ENCODE peak calls at places on chromosomes 3 and 15, in nine cellular contexts. One of them, this sample, is unnamed.

GRCh38 chr15:65916664-65917406 is 47.5 kb downstream of the RAB11A start:
- DNase-seq in BE2C: peak; percentile 82
- DNase-seq in Panc1: peak; percentile 13
- DNase-seq in CD8-positive, alpha-beta T cell: no peak
- DNase-seq in CD4-positive, alpha-beta memory T cell: peak; percentile 3
- DNase-seq in fibroblast of mammary gland: peak; percentile 73
- DNase-seq in brain microvascular endothelial cell: peak; percentile 57
- DNase-seq in Caco-2: peak; percentile 66
- DNase-seq in transverse colon: peak; percentile 13
- DNase-seq in this sample: no peak

GRCh38 chr15:95365615-95366107 is 964.8 kb upstream of the NR2F2 start:
- DNase-seq in BE2C: no peak
- DNase-seq in Panc1: no peak
- DNase-seq in CD8-positive, alpha-beta T cell: no peak
- DNase-seq in CD4-positive, alpha-beta memory T cell: no peak
- DNase-seq in fibroblast of mammary gland: no peak
- DNase-seq in brain microvascular endothelial cell: peak; percentile 8
- DNase-seq in Caco-2: no peak
- DNase-seq in transverse colon: no peak
- DNase-seq in this sample: no peak

GRCh38 chr3:184378650-184379374 is 805 bp upstream of the THPO start:
- DNase-seq in BE2C: no peak
- DNase-seq in Panc1: no peak
- DNase-seq in CD8-positive, alpha-beta T cell: no peak
- DNase-seq in CD4-positive, alpha-beta memory T cell: no peak
- DNase-seq in fibroblast of mammary gland: no peak
- DNase-seq in brain microvascular endothelial cell: no peak
- DNase-seq in Caco-2: no peak
- DNase-seq in transverse colon: no peak
- DNase-seq in this sample: no peak

GRCh38 chr3:187640823-187641135 is 29.4 kb downstream of the SST start:
- DNase-seq in BE2C: no peak
- DNase-seq in Panc1: no peak
- DNase-seq in CD8-positive, alpha-beta T cell: no peak
- DNase-seq in CD4-positive, alpha-beta memory T cell: no peak
- DNase-seq in fibroblast of mammary gland: no peak
- DNase-seq in brain microvascular endothelial cell: no peak
- DNase-seq in Caco-2: no peak
- DNase-seq in transverse colon: no peak
- DNase-seq in this sample: no peak

GRCh38 chr3:25056-25455 is 171.5 kb upstream of the CHL1 start:
- DNase-seq in BE2C: no peak
- DNase-seq in Panc1: no peak
- DNase-seq in CD8-positive, alpha-beta T cell: no peak
- DNase-seq in CD4-positive, alpha-beta memory T cell: no peak
- DNase-seq in fibroblast of mammary gland: no peak
- DNase-seq in brain microvascular endothelial cell: no peak
- DNase-seq in Caco-2: no peak
- DNase-seq in transverse colon: no peak
- DNase-seq in this sample: no peak

GRCh38 chr3:120448707-120449650 is 1.8 kb downstream of the FSTL1 start:
- DNase-seq in BE2C: no peak
- DNase-seq in Panc1: no peak
- DNase-seq in CD8-positive, alpha-beta T cell: no peak
- DNase-seq in CD4-positive, alpha-beta memory T cell: no peak
- DNase-seq in fibroblast of mammary gland: peak; percentile 80
- DNase-seq in brain microvascular endothelial cell: peak; percentile 54
- DNase-seq in Caco-2: no peak
- DNase-seq in transverse colon: peak; percentile 13
- DNase-seq in this sample: no peak

GRCh38 chr3:100602506-100603444 is 6.6 kb upstream of the ADGRG7 start:
- DNase-seq in BE2C: no peak
- DNase-seq in Panc1: no peak
- DNase-seq in CD8-positive, alpha-beta T cell: no peak
- DNase-seq in CD4-positive, alpha-beta memory T cell: no peak
- DNase-seq in fibroblast of mammary gland: peak; percentile 15
- DNase-seq in brain microvascular endothelial cell: peak; percentile 43
- DNase-seq in Caco-2: peak; percentile 82
- DNase-seq in transverse colon: no peak
- DNase-seq in this sample: no peak

GRCh38 chr3:76352069-76352847 is 566.9 kb upstream of the ZNF717 start:
- DNase-seq in BE2C: no peak
- DNase-seq in Panc1: no peak
- DNase-seq in CD8-positive, alpha-beta T cell: no peak
- DNase-seq in CD4-positive, alpha-beta memory T cell: no peak
- DNase-seq in fibroblast of mammary gland: no peak
- DNase-seq in brain microvascular endothelial cell: no peak
- DNase-seq in Caco-2: no peak
- DNase-seq in transverse colon: no peak
- DNase-seq in this sample: no peak

GRCh38 chr15:91694829-91695205 is 158.7 kb upstream of the SLCO3A1 start:
- DNase-seq in BE2C: no peak
- DNase-seq in Panc1: no peak
- DNase-seq in CD8-positive, alpha-beta T cell: no peak
- DNase-seq in CD4-positive, alpha-beta memory T cell: no peak
- DNase-seq in fibroblast of mammary gland: peak; percentile 84
- DNase-seq in brain microvascular endothelial cell: no peak
- DNase-seq in Caco-2: no peak
- DNase-seq in transverse colon: peak; percentile 71
- DNase-seq in this sample: no peak
- H3K4me3 ChIP-seq in BE2C: no peak overlapping the region
- H3K4me3 ChIP-seq in Panc1: no peak overlapping the region
- H3K4me3 ChIP-seq in CD8-positive, alpha-beta T cell: no peak overlapping the region
- H3K4me3 ChIP-seq in CD4-positive, alpha-beta memory T cell: no peak overlapping the region
- H3K4me3 ChIP-seq in fibroblast of mammary gland: peak overlapping the region; percentile 34
- H3K4me3 ChIP-seq in brain microvascular endothelial cell: no peak overlapping the region
- H3K4me3 ChIP-seq in Caco-2: peak overlapping the region; percentile 12
- H3K4me3 ChIP-seq in transverse colon: peak overlapping the region; percentile 13
- H3K4me3 ChIP-seq in this sample: no peak overlapping the region

GRCh38 chr3:98743071-98743470 is 20.1 kb upstream of the ST3GAL6 start:
- DNase-seq in BE2C: no peak
- DNase-seq in Panc1: no peak
- DNase-seq in CD8-positive, alpha-beta T cell: no peak
- DNase-seq in CD4-positive, alpha-beta memory T cell: no peak
- DNase-seq in fibroblast of mammary gland: no peak
- DNase-seq in brain microvascular endothelial cell: no peak
- DNase-seq in Caco-2: no peak
- DNase-seq in transverse colon: no peak
- DNase-seq in this sample: no peak

GRCh38 chr3:98746882-98747281 is 16.3 kb upstream of the ST3GAL6 start:
- DNase-seq in BE2C: no peak
- DNase-seq in Panc1: no peak
- DNase-seq in CD8-positive, alpha-beta T cell: no peak
- DNase-seq in CD4-positive, alpha-beta memory T cell: no peak
- DNase-seq in fibroblast of mammary gland: no peak
- DNase-seq in brain microvascular endothelial cell: peak; percentile 22
- DNase-seq in Caco-2: no peak
- DNase-seq in transverse colon: no peak
- DNase-seq in this sample: no peak

GRCh38 chr3:98744283-98744682 is 18.9 kb upstream of the ST3GAL6 start:
- DNase-seq in BE2C: no peak
- DNase-seq in Panc1: no peak
- DNase-seq in CD8-positive, alpha-beta T cell: no peak
- DNase-seq in CD4-positive, alpha-beta memory T cell: no peak
- DNase-seq in fibroblast of mammary gland: no peak
- DNase-seq in brain microvascular endothelial cell: no peak
- DNase-seq in Caco-2: no peak
- DNase-seq in transverse colon: no peak
- DNase-seq in this sample: no peak

GRCh38 chr3:98745718-98746117 is 17.4 kb upstream of the ST3GAL6 start:
- DNase-seq in BE2C: no peak
- DNase-seq in Panc1: no peak
- DNase-seq in CD8-positive, alpha-beta T cell: no peak
- DNase-seq in CD4-positive, alpha-beta memory T cell: no peak
- DNase-seq in fibroblast of mammary gland: no peak
- DNase-seq in brain microvascular endothelial cell: no peak
- DNase-seq in Caco-2: no peak
- DNase-seq in transverse colon: no peak
- DNase-seq in this sample: no peak

DNA sequence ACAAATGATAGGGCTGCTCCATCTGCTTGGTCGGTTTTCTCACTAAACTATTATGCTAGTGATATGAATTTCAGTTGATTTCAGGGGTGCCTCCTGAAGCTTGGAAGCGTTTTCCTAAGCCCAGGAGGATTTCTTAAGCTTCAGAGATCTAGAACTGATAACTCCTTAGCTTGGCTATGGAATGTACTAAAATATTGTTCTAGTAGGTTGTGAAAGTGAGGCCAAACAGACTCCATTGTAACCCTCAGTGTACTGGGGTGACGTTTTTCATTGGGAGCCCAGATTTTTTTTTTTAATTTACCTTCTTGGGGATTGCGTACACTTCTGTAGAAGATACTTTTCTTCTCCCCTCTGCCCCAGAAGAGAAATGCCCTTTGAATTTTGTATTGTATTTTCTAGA is 17.0 kb upstream of the ST3GAL6 start:
- DNase-seq in BE2C: no peak
- DNase-seq in Panc1: no peak
- DNase-seq in CD8-positive, alpha-beta T cell: no peak
- DNase-seq in CD4-positive, alpha-beta memory T cell: no peak
- DNase-seq in fibroblast of mammary gland: no peak
- DNase-seq in brain microvascular endothelial cell: no peak
- DNase-seq in Caco-2: no peak
- DNase-seq in transverse colon: no peak
- DNase-seq in this sample: no peak
- H3K4me3 ChIP-seq in BE2C: no peak overlapping the region
- H3K4me3 ChIP-seq in Panc1: no peak overlapping the region
- H3K4me3 ChIP-seq in CD8-positive, alpha-beta T cell: no peak overlapping the region
- H3K4me3 ChIP-seq in CD4-positive, alpha-beta memory T cell: no peak overlapping the region
- H3K4me3 ChIP-seq in fibroblast of mammary gland: no peak overlapping the region
- H3K4me3 ChIP-seq in brain microvascular endothelial cell: no peak overlapping the region
- H3K4me3 ChIP-seq in Caco-2: no peak overlapping the region
- H3K4me3 ChIP-seq in transverse colon: no peak overlapping the region
- H3K4me3 ChIP-seq in this sample: no peak overlapping the region

GRCh38 chr15:33310481-33311311 is at the start of gene RYR3:
- DNase-seq in BE2C: peak; percentile 27
- DNase-seq in Panc1: no peak
- DNase-seq in CD8-positive, alpha-beta T cell: no peak
- DNase-seq in CD4-positive, alpha-beta memory T cell: no peak
- DNase-seq in fibroblast of mammary gland: peak; percentile 16
- DNase-seq in brain microvascular endothelial cell: peak; percentile 7
- DNase-seq in Caco-2: no peak
- DNase-seq in transverse colon: no peak
- DNase-seq in this sample: no peak

GRCh38 chr15:33314115-33314514 is 3.3 kb downstream of the RYR3 start:
- DNase-seq in BE2C: no peak
- DNase-seq in Panc1: no peak
- DNase-seq in CD8-positive, alpha-beta T cell: no peak
- DNase-seq in CD4-positive, alpha-beta memory T cell: no peak
- DNase-seq in fibroblast of mammary gland: no peak
- DNase-seq in brain microvascular endothelial cell: no peak
- DNase-seq in Caco-2: no peak
- DNase-seq in transverse colon: no peak
- DNase-seq in this sample: no peak

GRCh38 chr15:33313491-33313890 is 2.7 kb downstream of the RYR3 start:
- DNase-seq in BE2C: no peak
- DNase-seq in Panc1: no peak
- DNase-seq in CD8-positive, alpha-beta T cell: no peak
- DNase-seq in CD4-positive, alpha-beta memory T cell: no peak
- DNase-seq in fibroblast of mammary gland: no peak
- DNase-seq in brain microvascular endothelial cell: no peak
- DNase-seq in Caco-2: no peak
- DNase-seq in transverse colon: no peak
- DNase-seq in this sample: no peak

GRCh38 chr15:33311312-33311971 is 675 bp downstream of the RYR3 start:
- DNase-seq in BE2C: no peak
- DNase-seq in Panc1: no peak
- DNase-seq in CD8-positive, alpha-beta T cell: no peak
- DNase-seq in CD4-positive, alpha-beta memory T cell: no peak
- DNase-seq in fibroblast of mammary gland: no peak
- DNase-seq in brain microvascular endothelial cell: no peak
- DNase-seq in Caco-2: no peak
- DNase-seq in transverse colon: no peak
- DNase-seq in this sample: no peak

DNA sequence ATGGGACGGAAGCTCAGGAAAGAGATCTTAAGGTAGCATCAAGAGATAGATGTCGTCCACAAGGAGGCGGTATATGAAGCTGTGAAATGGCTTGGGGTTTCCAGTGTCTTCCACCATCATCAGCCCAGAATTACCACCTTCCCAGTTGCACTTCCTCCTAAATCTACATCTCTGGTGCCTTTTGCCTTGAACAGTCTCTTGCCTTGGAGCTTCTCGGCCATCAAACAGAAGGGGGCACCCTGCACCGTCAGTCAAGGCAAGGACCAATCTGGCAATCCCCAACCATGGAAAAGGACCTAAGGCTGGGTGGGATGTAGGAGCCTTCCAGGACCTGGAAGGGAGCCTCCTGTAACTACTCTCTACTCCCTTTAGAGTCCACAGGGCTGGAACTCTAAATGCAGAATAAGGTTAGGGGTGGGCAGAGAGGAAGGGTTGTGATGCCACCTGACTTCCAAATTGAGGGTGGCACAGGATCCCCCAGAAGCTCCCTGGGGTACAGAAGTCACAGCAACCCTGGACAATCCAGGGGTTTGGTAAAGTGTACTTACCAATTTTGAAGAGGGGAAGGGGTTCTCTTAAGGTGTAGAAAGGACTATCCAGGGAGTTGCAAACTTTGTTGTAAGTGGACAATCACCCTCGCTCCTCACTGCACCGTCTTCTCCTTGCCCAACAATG is 1.0 kb upstream of the RYR3 start:
- DNase-seq in BE2C: peak; percentile 42
- DNase-seq in Panc1: no peak
- DNase-seq in CD8-positive, alpha-beta T cell: no peak
- DNase-seq in CD4-positive, alpha-beta memory T cell: no peak
- DNase-seq in fibroblast of mammary gland: peak; percentile 25
- DNase-seq in brain microvascular endothelial cell: no peak
- DNase-seq in Caco-2: no peak
- DNase-seq in transverse colon: no peak
- DNase-seq in this sample: no peak
- H3K4me3 ChIP-seq in BE2C: no peak overlapping the region
- H3K4me3 ChIP-seq in Panc1: no peak overlapping the region
- H3K4me3 ChIP-seq in CD8-positive, alpha-beta T cell: no peak overlapping the region
- H3K4me3 ChIP-seq in CD4-positive, alpha-beta memory T cell: no peak overlapping the region
- H3K4me3 ChIP-seq in fibroblast of mammary gland: no peak overlapping the region
- H3K4me3 ChIP-seq in brain microvascular endothelial cell: no peak overlapping the region
- H3K4me3 ChIP-seq in Caco-2: no peak overlapping the region
- H3K4me3 ChIP-seq in transverse colon: no peak overlapping the region
- H3K4me3 ChIP-seq in this sample: no peak overlapping the region

GRCh38 chr3:5194341-5194740 is 6.8 kb downstream of the EDEM1 start:
- DNase-seq in BE2C: no peak
- DNase-seq in Panc1: no peak
- DNase-seq in CD8-positive, alpha-beta T cell: no peak
- DNase-seq in CD4-positive, alpha-beta memory T cell: no peak
- DNase-seq in fibroblast of mammary gland: no peak
- DNase-seq in brain microvascular endothelial cell: no peak
- DNase-seq in Caco-2: no peak
- DNase-seq in transverse colon: no peak
- DNase-seq in this sample: no peak

GRCh38 chr3:5192568-5193319 is 5.2 kb downstream of the EDEM1 start:
- DNase-seq in BE2C: no peak
- DNase-seq in Panc1: no peak
- DNase-seq in CD8-positive, alpha-beta T cell: no peak
- DNase-seq in CD4-positive, alpha-beta memory T cell: no peak
- DNase-seq in fibroblast of mammary gland: no peak
- DNase-seq in brain microvascular endothelial cell: no peak
- DNase-seq in Caco-2: no peak
- DNase-seq in transverse colon: no peak
- DNase-seq in this sample: no peak

GRCh38 chr3:5197022-5197421 is 9.5 kb downstream of the EDEM1 start:
- DNase-seq in BE2C: no peak
- DNase-seq in Panc1: no peak
- DNase-seq in CD8-positive, alpha-beta T cell: no peak
- DNase-seq in CD4-positive, alpha-beta memory T cell: no peak
- DNase-seq in fibroblast of mammary gland: peak; percentile 69
- DNase-seq in brain microvascular endothelial cell: no peak
- DNase-seq in Caco-2: no peak
- DNase-seq in transverse colon: no peak
- DNase-seq in this sample: no peak

GRCh38 chr3:5195605-5196004 is 8.1 kb downstream of the EDEM1 start:
- DNase-seq in BE2C: no peak
- DNase-seq in Panc1: no peak
- DNase-seq in CD8-positive, alpha-beta T cell: no peak
- DNase-seq in CD4-positive, alpha-beta memory T cell: no peak
- DNase-seq in fibroblast of mammary gland: peak; percentile 16
- DNase-seq in brain microvascular endothelial cell: no peak
- DNase-seq in Caco-2: no peak
- DNase-seq in transverse colon: no peak
- DNase-seq in this sample: peak; percentile 88

DNA sequence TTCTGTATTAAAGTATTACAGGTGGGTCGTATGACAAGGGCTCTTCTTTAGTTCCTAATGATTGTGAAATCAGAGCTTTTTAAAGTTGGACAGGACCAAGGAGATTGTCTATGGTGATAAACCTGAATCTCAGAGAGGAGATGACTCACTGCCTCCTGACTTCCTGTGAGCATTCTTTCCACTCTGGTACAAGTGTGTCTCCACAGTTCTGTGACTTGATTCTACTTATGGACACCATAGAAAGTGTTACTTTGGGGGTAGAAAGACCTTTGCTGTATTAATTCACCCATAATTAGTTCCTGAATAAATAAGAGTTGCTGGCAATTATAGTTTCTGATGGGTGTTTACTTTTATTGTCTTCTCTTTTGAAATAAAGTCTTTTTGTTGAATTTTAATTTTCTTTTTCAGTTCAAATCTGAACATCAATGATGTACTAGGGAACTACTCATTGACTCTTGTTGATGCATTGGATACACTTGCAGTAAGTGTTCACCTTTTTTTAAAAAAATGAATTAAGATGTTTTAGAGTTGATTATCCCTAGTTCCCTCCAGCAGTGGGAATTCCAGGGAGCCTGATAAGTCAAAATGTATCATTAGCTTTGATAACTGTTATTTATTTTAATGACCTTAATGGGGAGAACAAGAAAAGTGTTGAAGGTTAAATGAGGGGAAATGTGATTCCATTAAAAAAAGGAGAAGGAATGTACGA is 7.4 kb downstream of the EDEM1 start:
- DNase-seq in BE2C: no peak
- DNase-seq in Panc1: peak; percentile 63
- DNase-seq in CD8-positive, alpha-beta T cell: no peak
- DNase-seq in CD4-positive, alpha-beta memory T cell: peak; percentile 45
- DNase-seq in fibroblast of mammary gland: peak; percentile 80
- DNase-seq in brain microvascular endothelial cell: peak; percentile 77
- DNase-seq in Caco-2: no peak
- DNase-seq in transverse colon: no peak
- DNase-seq in this sample: no peak
- H3K4me3 ChIP-seq in BE2C: no peak overlapping the region
- H3K4me3 ChIP-seq in Panc1: no peak overlapping the region
- H3K4me3 ChIP-seq in CD8-positive, alpha-beta T cell: no peak overlapping the region
- H3K4me3 ChIP-seq in CD4-positive, alpha-beta memory T cell: no peak overlapping the region
- H3K4me3 ChIP-seq in fibroblast of mammary gland: no peak overlapping the region
- H3K4me3 ChIP-seq in brain microvascular endothelial cell: no peak overlapping the region
- H3K4me3 ChIP-seq in Caco-2: no peak overlapping the region
- H3K4me3 ChIP-seq in transverse colon: no peak overlapping the region
- H3K4me3 ChIP-seq in this sample: no peak overlapping the region